ENCODE peak calls at places on chromosome 14, in ten cellular contexts. U, R, C, F, J, N, H, Z, Q and Y are unnamed samples.
A peak's percentile ranks its signal among the peaks of the same experiment; 100 is the strongest.

GRCh38 chr14:96863327-96863985 is 66.3 kb downstream of the VRK1 start:
- DNase-seq in Z (no peak), J (no peak), Q (no peak), C (no peak), R (no peak), F (no peak), U (no peak), H (peak; percentile 3), N (no peak), Y (no peak)

GRCh38 chr14:89349196-89350008 is 67.6 kb downstream of the FOXN3 start:
- DNase-seq in U (no peak), R (peak; percentile 39), Q (peak; percentile 52), N (peak; percentile 82), C (no peak), J (no peak), F (no peak), Z (no peak), H (peak; percentile 88), Y (no peak)

GRCh38 chr14:32978691-32979255 is 40.1 kb downstream of the NPAS3 start:
- DNase-seq in J (no peak), H (no peak), U (no peak), N (no peak), C (no peak), Z (no peak), Q (no peak), F (no peak), R (no peak), Y (no peak)

GRCh38 chr14:104795781-104796681 is 483 bp upstream of the AKT1 start:
- DNase-seq in H (no peak), C (no peak), R (peak; percentile 31), J (no peak), N (peak; percentile 63), Z (peak; percentile 83), F (peak; percentile 48), Q (peak; percentile 68), U (peak; percentile 73), Y (peak; percentile 75)

GRCh38 chr14:95270203-95270602 is 49.5 kb downstream of the CLMN start:
- DNase-seq in N (no peak), U (no peak), C (no peak), F (no peak), J (no peak), Z (no peak), Q (no peak), R (no peak), H (no peak), Y (no peak)

GRCh38 chr14:69921052-69921451 is 41.8 kb downstream of the SMOC1 start:
- DNase-seq in F (no peak), C (peak; percentile 35), Q (no peak), U (no peak), H (no peak), N (no peak), R (peak; percentile 83), Z (no peak), J (no peak), Y (no peak)

GRCh38 chr14:89504602-89505320 is 87.7 kb upstream of the FOXN3 start:
- DNase-seq in Z (no peak), F (peak; percentile 35), C (peak; percentile 63), J (peak; percentile 50), H (no peak), Q (no peak), U (no peak), N (no peak), R (peak; percentile 90), Y (no peak)

GRCh38 chr14:31410048-31410654 is 10.2 kb downstream of the HEATR5A start:
- DNase-seq in N (no peak), J (no peak), U (no peak), F (no peak), Q (no peak), H (no peak), Z (no peak), C (no peak), R (no peak), Y (no peak)

GRCh38 chr14:66281036-66281776 is 205.0 kb upstream of the CCDC196 start:
- DNase-seq in R (no peak), N (no peak), U (no peak), C (no peak), F (no peak), J (no peak), Z (no peak), H (no peak), Q (no peak), Y (peak; percentile 25)

GRCh38 chr14:102902523-102903247 is 19.8 kb upstream of the AMN start:
- DNase-seq in U (no peak), F (no peak), R (no peak), N (no peak), Z (no peak), H (no peak), Q (no peak), C (no peak), J (no peak), Y (no peak)

GRCh38 chr14:29740491-29740890 is 187.2 kb downstream of the PRKD1 start:
- DNase-seq in R (no peak), Z (no peak), N (no peak), H (no peak), J (no peak), C (no peak), F (no peak), U (no peak), Q (no peak), Y (no peak)

GRCh38 chr14:76546426-76547221 is 170.7 kb downstream of the ESRRB start:
- DNase-seq in C (peak; percentile 61), Z (no peak), H (peak; percentile 91), Q (no peak), J (peak; percentile 73), F (peak; percentile 29), N (no peak), R (no peak), U (no peak), Y (no peak)

DNA sequence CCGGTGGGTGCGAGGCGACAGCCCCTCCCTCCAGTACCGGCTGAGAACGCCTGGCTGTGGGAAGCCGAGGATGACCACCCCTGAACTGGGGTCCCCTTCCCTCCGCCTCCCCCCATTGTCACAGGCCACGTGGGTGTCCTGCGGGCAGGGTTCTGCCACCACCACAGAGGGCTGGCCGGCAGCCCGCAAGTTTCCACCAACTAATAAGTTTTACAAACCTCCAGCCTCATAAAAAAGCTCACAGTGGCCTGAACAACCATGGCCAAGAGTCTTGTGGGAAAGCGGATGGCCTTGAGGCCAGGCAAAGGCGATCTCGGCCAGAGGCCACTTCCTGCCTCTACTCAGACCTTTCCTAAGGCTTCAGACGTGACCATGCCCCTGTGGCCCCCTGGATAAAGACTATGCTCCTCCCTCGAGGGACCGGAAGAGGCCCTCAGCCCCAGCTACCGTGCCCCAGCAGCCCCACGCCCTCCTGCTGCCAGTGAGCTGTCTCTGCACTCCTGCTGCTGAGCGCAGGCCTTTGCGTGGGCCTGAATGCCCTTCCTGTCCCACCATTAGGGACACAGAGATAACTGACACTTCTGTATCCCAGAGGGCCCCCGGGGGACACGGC is 46.1 kb upstream of the DLK1 start:
- DNase-seq in R (no peak), C (no peak), F (no peak), Q (no peak), Z (no peak), U (peak; percentile 68), N (no peak), J (no peak), H (no peak), Y (no peak)
- H3K27ac ChIP-seq in R (no peak overlapping the region), C (no peak overlapping the region), F (no peak overlapping the region), Q (peak overlapping the region; percentile 82), Z (peak overlapping the region; percentile 59), U (peak overlapping the region; percentile 75), N (no peak overlapping the region), J (no peak overlapping the region), H (no peak overlapping the region), Y (peak overlapping the region; percentile 81)

GRCh38 chr14:86510503-86510902 is 980.6 kb downstream of the FLRT2 start:
- DNase-seq in U (no peak), Z (no peak), H (no peak), R (peak; percentile 77), N (no peak), J (no peak), C (no peak), F (no peak), Q (no peak), Y (no peak)

GRCh38 chr14:86501611-86502010 is 971.7 kb downstream of the FLRT2 start:
- DNase-seq in N (no peak), Z (no peak), R (no peak), C (no peak), Q (no peak), U (no peak), J (no peak), H (no peak), F (no peak), Y (no peak)

GRCh38 chr14:86505808-86506207 is 975.9 kb downstream of the FLRT2 start:
- DNase-seq in U (no peak), C (peak; percentile 26), H (no peak), Z (no peak), F (no peak), R (no peak), N (no peak), Q (no peak), J (no peak), Y (no peak)
- H3K36me3 ChIP-seq in U (no peaks in the 10 kb centered on the region), C (no peaks in the 10 kb centered on the region), H (no peaks in the 10 kb centered on the region), Z (no peaks in the 10 kb centered on the region), F (no peaks in the 10 kb centered on the region), R (no peaks in the 10 kb centered on the region), N (no peaks in the 10 kb centered on the region), Q (no peaks in the 10 kb centered on the region), J (no peaks in the 10 kb centered on the region), Y (no peaks in the 10 kb centered on the region)

DNA sequence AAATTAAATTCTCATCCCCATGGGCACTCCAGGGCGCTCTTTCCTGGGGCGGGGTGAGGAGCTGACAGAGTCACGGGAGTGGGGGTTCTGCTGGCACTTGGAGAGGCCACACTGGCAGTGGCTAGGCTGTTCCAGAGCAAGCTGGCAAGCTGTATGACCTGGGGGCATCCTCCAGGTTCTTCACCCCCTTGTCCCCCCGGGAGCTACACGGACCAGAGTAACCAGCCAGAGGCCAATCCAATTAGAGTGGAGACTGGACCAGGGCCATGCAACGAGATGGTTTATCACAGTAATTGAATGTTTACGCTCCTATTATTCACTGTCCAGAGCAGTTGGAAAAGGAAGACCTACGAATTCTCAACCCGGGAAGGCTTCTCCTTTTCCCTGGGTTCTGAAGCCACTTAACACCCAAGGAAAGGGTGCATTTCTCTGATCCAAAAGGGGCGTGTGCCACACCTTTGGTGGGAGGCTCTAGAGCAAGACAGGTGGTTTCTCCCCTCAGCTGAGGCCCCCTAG is 43.8 kb upstream of the PNMA1 start:
- DNase-seq in N (no peak), U (peak; percentile 40), C (no peak), Z (no peak), J (no peak), H (no peak), R (no peak), Q (no peak), F (no peak), Y (no peak)
- H3K27ac ChIP-seq in N (peak overlapping the region; percentile 64), U (peak overlapping the region; percentile 89), C (peak overlapping the region; percentile 91), Z (peak overlapping the region; percentile 99), J (peak overlapping the region; percentile 98), H (no peak overlapping the region), R (peak overlapping the region; percentile 95), Q (peak overlapping the region; percentile 100), F (peak overlapping the region; percentile 74), Y (peak overlapping the region; percentile 100)

DNA sequence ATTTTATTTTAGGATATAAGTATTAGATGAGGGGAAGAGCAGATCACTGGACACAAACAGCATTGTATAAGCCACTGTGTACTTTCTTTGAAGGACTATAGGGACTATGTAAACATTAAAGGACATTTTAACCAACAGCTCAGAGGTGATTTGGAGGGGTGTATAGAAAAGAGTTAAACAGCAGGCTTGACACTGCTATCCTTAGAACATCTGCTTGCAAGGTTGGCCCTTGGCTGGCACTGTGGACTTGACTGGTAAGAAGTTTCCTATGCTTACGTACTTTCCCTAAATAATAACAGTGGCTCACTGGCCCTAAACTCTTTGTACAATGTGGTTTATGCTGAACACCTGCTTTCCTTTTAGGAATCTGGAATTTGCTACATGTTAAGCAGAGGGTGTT is 28.7 kb downstream of the ZFYVE26 start:
- DNase-seq in U (no peak), H (no peak), C (no peak), N (no peak), Q (no peak), R (no peak), Z (no peak), F (no peak), J (no peak), Y (no peak)
- H3K36me3 ChIP-seq in U (no peaks in the 10 kb centered on the region), H (peaks cover 7% of the 10 kb centered on the region), C (peaks cover 28% of the 10 kb centered on the region), N (no peaks in the 10 kb centered on the region), Q (peaks cover 100% of the 10 kb centered on the region), R (peaks cover 10% of the 10 kb centered on the region), Z (peaks cover 100% of the 10 kb centered on the region), F (peaks cover 45% of the 10 kb centered on the region), J (peaks cover 23% of the 10 kb centered on the region), Y (peaks cover 96% of the 10 kb centered on the region)